ENCODE peak calls at places on chromosomes 4 and X, in six cellular contexts. J, F, M, S, R and C are unnamed samples.

GRCh38 chr4:163666335-163666888 is 171.9 kb downstream of the TMA16 start:
- DNase-seq in J (no peak), F (no peak), M (no peak), S (no peak), R (no peak), C (no peak)

GRCh38 chr4:169032194-169032593 is 22.1 kb upstream of the CBR4 start:
- DNase-seq in J (no peak), F (no peak), M (no peak), S (no peak), R (no peak), C (no peak)

GRCh38 chrX:96540111-96540631 is 144.5 kb upstream of the DIAPH2 start:
- DNase-seq in J (no peak), F (no peak), M (no peak), S (no peak), R (no peak), C (peak)

GRCh38 chr4:140809671-140810070 is 53.5 kb upstream of the TBC1D9 start:
- DNase-seq in J (no peak), F (no peak), M (no peak), S (no peak), R (no peak), C (no peak)

GRCh38 chr4:121411151-121411744 is 30.4 kb upstream of the QRFPR start:
- DNase-seq in J (no peak), F (no peak), M (no peak), S (no peak), R (no peak), C (no peak)

GRCh38 chr4:176090115-176090514 is 24.5 kb downstream of the WDR17 start:
- DNase-seq in J (no peak), F (no peak), M (no peak), S (no peak), R (no peak), C (peak)

GRCh38 chr4:48943387-48943786 is 36.8 kb upstream of the OCIAD2 start:
- DNase-seq in J (no peak), F (no peak), M (peak), S (peak), R (no peak), C (no peak)

GRCh38 chr4:139950568-139950967 is 203.4 kb downstream of the MAML3 start:
- DNase-seq in J (no peak), F (no peak), M (no peak), S (no peak), R (peak), C (peak)

GRCh38 chrX:53438832-53439230 is 4.7 kb upstream of the HSD17B10 start:
- DNase-seq in J (no peak), F (no peak), M (no peak), S (no peak), R (no peak), C (no peak)

GRCh38 chrX:12443534-12444098 is 305.3 kb downstream of the FRMPD4 start:
- DNase-seq in J (no peak), F (no peak), M (no peak), S (no peak), R (peak), C (no peak)

GRCh38 chrX:115898382-115899001 is 272.1 kb upstream of the AGTR2 start:
- DNase-seq in J (no peak), F (no peak), M (peak), S (peak), R (no peak), C (peak)

GRCh38 chrX:72641601-72642000 is 69.0 kb upstream of the HDAC8 start:
- DNase-seq in J (no peak), F (no peak), M (no peak), S (no peak), R (no peak), C (no peak)

GRCh38 chr4:176321589-176321988 is 1.8 kb downstream of the SPCS3 start:
- DNase-seq in J (no peak), F (no peak), M (no peak), S (no peak), R (no peak), C (no peak)

GRCh38 chr4:6695660-6696581 is 2.2 kb downstream of the S100P start:
- DNase-seq in J (peak), F (no peak), M (no peak), S (peak), R (no peak), C (peak)

GRCh38 chr4:94253036-94253435 is 45.4 kb downstream of the SMARCAD1 start:
- DNase-seq in J (no peak), F (no peak), M (peak), S (no peak), R (no peak), C (peak)

GRCh38 chr4:163263601-163264000 is 68.8 kb downstream of the NPY1R start:
- DNase-seq in J (no peak), F (no peak), M (no peak), S (no peak), R (no peak), C (no peak)

GRCh38 chr4:16150716-16151115 is 66.9 kb upstream of the PROM1 start:
- DNase-seq in J (no peak), F (no peak), M (no peak), S (no peak), R (no peak), C (no peak)

GRCh38 chrX:140504371-140505324 is at the start of gene SOX3:
- DNase-seq in J (no peak), F (no peak), M (no peak), S (no peak), R (no peak), C (no peak)

GRCh38 chr4:54852061-54852460 is 194.3 kb downstream of the KIT start:
- DNase-seq in J (no peak), F (no peak), M (no peak), S (no peak), R (no peak), C (no peak)

GRCh38 chr4:128159967-128160366 is 98.9 kb downstream of the LARP1B start:
- DNase-seq in J (no peak), F (peak), M (no peak), S (no peak), R (no peak), C (no peak)

GRCh38 chrX:7149421-7149820 is 1.5 kb upstream of the PUDP start:
- DNase-seq in J (no peak), F (no peak), M (no peak), S (no peak), R (no peak), C (no peak)

GRCh38 chr4:110480031-110480549 is 4.1 kb downstream of the ENPEP start:
- DNase-seq in J (no peak), F (no peak), M (peak), S (no peak), R (no peak), C (no peak)

GRCh38 chr4:15544196-15544730 is 74.6 kb downstream of the CC2D2A start:
- DNase-seq in J (no peak), F (no peak), M (no peak), S (no peak), R (no peak), C (no peak)

DNA sequence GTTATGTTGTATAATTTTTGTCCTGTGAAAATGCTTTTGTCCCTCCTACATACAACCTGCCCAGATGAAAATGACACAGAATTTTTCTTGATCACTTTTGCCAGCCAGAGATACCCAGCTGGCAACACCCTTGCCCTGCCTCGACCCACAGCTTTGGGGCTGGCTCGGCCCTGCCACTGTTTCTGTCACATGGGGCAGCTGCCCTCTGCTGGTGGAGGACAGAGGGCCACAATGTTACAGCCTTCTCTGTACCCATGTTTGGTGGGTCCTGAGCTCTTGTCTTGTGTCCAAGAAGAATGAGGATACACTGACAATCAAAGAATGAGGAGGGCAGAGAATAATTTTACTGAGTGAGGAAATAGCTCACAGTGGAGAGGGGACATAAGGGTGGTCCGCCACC is 31.1 kb downstream of the BMP15 start:
- DNase-seq in J (no peak), F (no peak), M (peak), S (no peak), R (no peak), C (peak)
- TF ChIP-seq MYC in J (no peak), F (no peak), M (no peak), S (no peak), R (no peak), C (no peak)

DNA sequence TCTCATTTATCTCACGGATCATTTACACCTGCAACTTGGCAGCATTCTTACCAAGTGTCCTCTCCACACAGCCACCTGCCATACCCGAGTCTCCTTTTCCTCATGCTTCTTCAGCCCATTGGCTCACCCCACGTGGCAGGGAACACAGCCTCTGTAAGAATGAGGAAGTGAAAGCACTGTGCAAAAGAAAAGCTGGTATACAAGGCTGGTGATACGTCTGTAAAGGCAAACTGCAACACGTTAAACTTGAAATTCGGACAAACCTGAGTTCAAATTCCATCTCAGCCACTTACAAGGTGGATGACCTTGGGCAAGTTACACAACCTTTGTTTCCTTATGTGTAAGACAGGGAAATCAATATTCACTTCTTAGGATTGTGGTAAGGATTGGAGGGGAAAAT is 164.0 kb upstream of the RASGEF1B start:
- DNase-seq in J (no peak), F (no peak), M (peak), S (no peak), R (peak), C (peak)
- TF ChIP-seq MAX in J (no peak), F (no peak), M (no peak), S (no peak), R (no peak), C (peak)

DNA sequence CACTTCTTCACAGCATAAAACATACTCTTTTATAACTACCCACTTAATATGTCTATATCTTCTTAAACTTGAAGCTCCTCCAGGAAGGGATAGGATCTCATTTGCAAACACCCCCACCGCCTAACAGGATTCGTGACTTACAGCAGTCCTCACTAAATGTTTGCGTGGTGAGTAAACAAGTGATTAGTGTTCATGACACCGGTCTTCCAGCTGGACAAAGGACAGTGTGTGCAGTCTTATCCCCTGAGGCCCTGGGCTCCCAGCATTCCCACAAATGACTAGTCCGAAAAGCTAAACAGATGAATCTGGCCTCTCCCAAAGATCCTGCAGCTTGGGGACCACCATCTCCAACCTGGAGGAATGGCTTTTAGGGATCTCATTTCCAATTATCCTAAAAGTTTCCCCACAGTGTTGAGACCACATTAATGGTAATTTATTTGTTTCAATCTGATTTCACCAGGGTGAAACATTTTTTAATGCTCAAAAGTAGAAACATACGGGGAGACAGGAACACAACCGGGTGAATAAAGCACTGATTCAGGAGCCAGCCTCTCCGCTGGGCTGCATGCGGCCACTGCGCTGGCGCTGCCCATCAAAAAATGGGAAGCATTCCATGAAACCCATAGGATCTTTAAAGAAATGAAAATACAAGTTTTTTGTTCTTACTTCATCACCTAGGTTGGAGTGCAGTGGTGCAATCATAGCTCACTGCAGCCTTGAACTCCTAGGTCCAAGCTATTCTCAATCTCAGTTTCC is 69.2 kb downstream of the HADH start:
- DNase-seq in J (no peak), F (no peak), M (no peak), S (peak), R (no peak), C (no peak)
- TF ChIP-seq CTCF in J (no peak), F (no peak), M (no peak), S (no peak), R (no peak), C (no peak)

DNA sequence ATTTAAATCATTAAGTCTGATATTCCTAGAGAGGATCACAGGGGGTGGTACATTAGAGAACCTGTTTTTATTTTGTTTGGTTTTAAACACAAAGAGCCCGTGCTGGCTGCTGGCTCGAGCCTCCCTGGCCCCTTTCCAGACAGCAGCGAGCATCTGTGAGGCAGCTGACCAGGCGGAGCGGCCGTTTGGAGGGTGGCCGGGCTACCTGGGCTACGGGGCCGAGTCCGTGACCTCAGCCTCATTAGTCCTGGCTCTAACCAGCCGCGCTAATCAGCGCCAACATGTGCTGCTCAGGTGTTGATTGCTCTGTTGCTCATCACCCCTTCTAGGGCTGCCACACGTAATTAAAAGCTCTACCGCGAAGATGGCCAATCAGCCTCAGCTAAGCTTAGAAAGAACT is 35.3 kb downstream of the DCTD start:
- DNase-seq in J (no peak), F (no peak), M (no peak), S (no peak), R (no peak), C (no peak)
- TF ChIP-seq MYC in J (no peak), F (no peak), M (no peak), S (no peak), R (no peak), C (no peak)